ENCODE peak calls at places on chromosomes 6 and 20, in four cellular contexts. O is Panc1, B is endothelial cell of umbilical vein, N is H1. C is an unnamed sample.

GRCh38 chr20:63978319-63979220 is 872 bp downstream of the SAMD10 start:
- DNase-seq in N (peak; percentile 89), O (no peak), B (peak; percentile 30), C (no peak)

GRCh38 chr20:43983359-43983758 is 68.7 kb downstream of the TOX2 start:
- DNase-seq in N (peak; percentile 70), B (no peak), O (no peak), C (no peak)

GRCh38 chr6:137222376-137222775 is 3.2 kb upstream of the IFNGR1 start:
- DNase-seq in N (no peak), O (no peak), B (peak; percentile 85), C (no peak)

GRCh38 chr20:37961016-37961415 is 58.1 kb downstream of the VSTM2L start:
- DNase-seq in B (no peak), O (no peak), N (no peak), C (peak; percentile 10)

GRCh38 chr20:35315199-35316020 is 23.2 kb upstream of the FAM83C start:
- DNase-seq in O (no peak), B (no peak), N (no peak), C (no peak)

GRCh38 chr20:48217191-48217590 is 431.9 kb upstream of the SULF2 start:
- DNase-seq in N (no peak), B (no peak), O (no peak), C (no peak)

GRCh38 chr6:17032595-17033591 is 69.0 kb upstream of the STMND1 start:
- DNase-seq in O (peak; percentile 77), N (no peak), B (peak; percentile 95), C (peak; percentile 65)

GRCh38 chr6:7697820-7698623 is 27.9 kb upstream of the BMP6 start:
- DNase-seq in O (no peak), N (no peak), B (peak; percentile 90), C (peak; percentile 73)

GRCh38 chr6:80233955-80234354 is 127.5 kb downstream of the BCKDHB start:
- DNase-seq in N (no peak), O (no peak), B (no peak), C (no peak)

GRCh38 chr20:20500312-20500711 is 132.4 kb downstream of the INSM1 start:
- DNase-seq in O (no peak), N (no peak), B (no peak), C (no peak)

GRCh38 chr6:147390909-147391536 is 117.5 kb upstream of the SAMD5 start:
- DNase-seq in O (no peak), N (no peak), B (peak; percentile 52), C (peak; percentile 34)

GRCh38 chr20:58603656-58604184 is 47.4 kb upstream of the STX16 start:
- DNase-seq in O (no peak), B (no peak), N (no peak), C (no peak)

GRCh38 chr6:14934011-14934410 is 311.9 kb upstream of the JARID2 start:
- DNase-seq in B (no peak), N (no peak), O (no peak), C (no peak)

GRCh38 chr6:106064103-106064502 is 22.0 kb upstream of the PRDM1 start:
- DNase-seq in O (no peak), B (no peak), N (no peak), C (no peak)

GRCh38 chr6:112016335-112016734 is 37.6 kb upstream of the CCN6 start:
- DNase-seq in N (no peak), B (peak; percentile 45), O (no peak), C (no peak)

GRCh38 chr20:48600470-48600945 is 227.3 kb downstream of the PREX1 start:
- DNase-seq in O (no peak), B (no peak), N (no peak), C (no peak)

GRCh38 chr6:38179794-38180430 is 360.4 kb downstream of the ZFAND3 start:
- DNase-seq in O (no peak), N (peak; percentile 43), B (no peak), C (no peak)

GRCh38 chr20:675453-676314 is at the start of gene SCRT2:
- DNase-seq in B (peak; percentile 74), N (peak; percentile 91), O (no peak), C (no peak)

GRCh38 chr6:159095561-159096095 is 50.8 kb upstream of the TAGAP start:
- DNase-seq in O (no peak), B (no peak), N (no peak), C (no peak)

GRCh38 chr6:110541701-110542309 is 65.4 kb upstream of the SLC22A16 start:
- DNase-seq in B (no peak), O (no peak), N (no peak), C (no peak)

DNA sequence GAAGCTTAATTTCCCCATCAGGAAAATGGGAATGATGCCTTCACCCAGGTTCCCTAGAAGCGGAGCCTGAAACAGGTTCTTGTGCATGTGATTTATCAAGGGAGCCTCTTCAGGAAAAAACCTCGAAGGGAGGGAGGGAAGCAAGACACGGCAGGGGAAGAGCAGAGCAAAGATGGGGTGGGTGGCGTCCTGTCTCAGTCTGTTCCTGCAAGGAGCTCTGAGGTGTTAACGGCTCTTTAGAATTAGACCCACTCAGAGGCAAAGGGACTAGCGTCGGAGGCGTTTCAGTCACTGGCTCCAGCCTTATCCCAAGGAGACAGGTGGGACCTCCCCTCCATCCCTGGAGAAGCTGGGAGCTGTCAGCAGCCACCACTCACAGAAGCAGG is 15.6 kb upstream of the UBE2V1 start:
- DNase-seq in O (no peak), B (no peak), N (no peak), C (no peak)
- TF ChIP-seq POLR2AphosphoS5 in O (no peak), B (no peak), N (no peak), C (no peak)

DNA sequence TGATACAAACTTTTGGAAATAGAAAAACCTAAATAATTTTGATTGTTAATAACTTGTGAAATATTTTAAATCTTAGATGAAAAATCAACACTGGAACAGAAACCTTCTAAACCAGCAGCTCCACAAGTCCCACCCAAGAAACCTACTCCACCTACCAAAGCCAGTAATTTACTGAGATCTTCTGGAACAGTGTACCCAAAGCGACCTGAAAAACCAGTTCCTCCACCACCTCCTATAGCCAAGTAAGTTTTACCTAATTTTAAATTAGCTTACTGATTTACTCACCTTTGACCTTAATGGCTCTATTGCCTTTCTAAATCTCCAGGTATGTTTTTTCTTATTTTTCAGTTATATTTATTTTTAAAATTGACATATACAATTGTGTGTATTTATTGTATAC is 102.6 kb upstream of the ADGRF4 start:
- DNase-seq in B (no peak), N (no peak), O (no peak), C (no peak)
- H3K27ac ChIP-seq in B (no peak overlapping the region), N (no peak overlapping the region), O (no peak overlapping the region), C (no peak overlapping the region)

DNA sequence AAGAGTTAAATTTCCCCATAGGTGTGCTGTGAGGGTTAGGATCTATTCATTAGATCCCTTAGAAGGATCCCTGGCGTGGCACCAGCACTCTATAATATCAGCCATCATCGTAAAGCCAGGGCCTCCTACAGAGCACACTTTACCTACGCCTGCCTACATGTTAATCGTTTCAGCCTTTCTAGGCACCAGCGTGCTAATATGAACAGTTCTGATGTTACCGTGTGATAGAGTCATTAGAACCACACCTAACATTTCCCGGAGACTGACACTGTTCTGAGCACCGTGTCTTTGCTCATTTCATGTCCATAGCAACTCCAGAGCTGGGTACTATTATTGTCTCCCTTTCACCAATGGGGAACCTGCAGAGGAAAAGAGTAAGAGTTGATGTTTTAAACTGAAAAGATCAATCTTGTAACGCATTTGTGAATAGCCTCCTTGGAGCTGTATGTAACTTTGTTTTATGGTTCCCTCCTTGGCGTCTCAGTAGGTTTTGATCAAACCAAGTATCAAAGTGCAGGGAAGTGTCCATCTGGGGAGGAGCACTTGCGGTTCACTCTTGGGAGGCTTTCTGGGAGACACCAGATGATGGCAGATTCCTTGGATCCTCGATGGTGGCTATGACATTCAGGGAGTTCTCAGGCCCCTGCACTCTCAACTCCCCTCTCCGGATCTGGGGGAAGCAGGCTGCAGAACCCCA is 73.8 kb upstream of the KCNG1 start:
- DNase-seq in B (no peak), O (no peak), N (no peak), C (no peak)
- H3K4me3 ChIP-seq in B (no peak overlapping the region), O (no peak overlapping the region), N (no peak overlapping the region), C (no peak overlapping the region)

DNA sequence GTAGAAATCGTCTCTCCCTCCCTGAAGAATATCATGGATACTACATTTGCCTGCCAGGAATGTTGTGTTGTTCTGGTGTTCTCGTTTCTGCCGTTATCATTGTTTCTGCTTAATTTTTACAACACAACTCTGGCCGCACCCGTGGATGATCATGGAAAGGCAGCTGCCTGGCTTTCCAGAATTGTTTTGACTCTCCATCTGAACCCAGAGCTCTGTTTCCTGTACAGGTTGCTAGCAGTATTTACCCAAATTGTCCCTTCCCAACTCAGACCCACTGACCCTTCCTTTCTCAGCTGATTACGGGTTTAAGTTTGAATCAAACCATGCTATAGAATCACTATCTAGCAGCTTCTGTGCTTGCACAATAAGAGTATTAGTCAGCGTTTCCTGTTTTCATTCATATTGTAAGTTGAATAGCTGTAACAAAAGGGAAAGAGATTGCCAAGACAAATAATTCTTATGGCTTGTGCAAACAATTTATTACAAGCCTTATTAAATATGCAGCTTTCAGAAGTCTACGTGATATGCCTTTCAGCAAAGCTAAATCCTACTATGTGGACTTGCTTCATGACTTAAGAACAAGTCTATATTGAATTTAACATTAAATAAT is 139.0 kb downstream of the MTHFD1L start:
- DNase-seq in O (peak; percentile 87), B (peak; percentile 100), N (no peak), C (peak; percentile 90)
- TF ChIP-seq POLR2AphosphoS5 in O (peak; percentile 74), B (peak; percentile 80), N (no peak), C (peak; percentile 61)

GRCh38 chr6:11209369-11209768 is 23.1 kb downstream of the NEDD9 start:
- DNase-seq in O (no peak), N (no peak), B (no peak), C (no peak)
- H3K27ac ChIP-seq in O (no peak overlapping the region), N (no peak overlapping the region), B (peak overlapping the region; percentile 77), C (peak overlapping the region; percentile 79)